ENCODE peak calls at places on chromosomes 13 and 19, in four cellular contexts. B is progenitor cell of endocrine pancreas; L is effector memory CD4-positive, alpha-beta T cell; D is trophoblast cell. Q is an unnamed sample.

GRCh38 chr19:13881692-13882418 is 4.9 kb downstream of the NANOS3 start:
- DNase-seq in B (no peak), L (no peak), D (no peak), Q (no peak)

GRCh38 chr13:99386911-99387788 is 80.0 kb upstream of the GPR183 start:
- DNase-seq in B (peak), L (peak), D (peak), Q (peak)

GRCh38 chr19:29247051-29247450 is 34.1 kb upstream of the UQCRFS1 start:
- DNase-seq in B (no peak), L (no peak), D (no peak), Q (no peak)

GRCh38 chr19:2355168-2356035 is 4.7 kb upstream of the TMPRSS9 start:
- DNase-seq in B (no peak), L (no peak), D (no peak), Q (no peak)

GRCh38 chr13:50319603-50320296 is 304.5 kb downstream of the KCNRG start:
- DNase-seq in B (no peak), L (no peak), D (no peak), Q (no peak)

GRCh38 chr13:112624602-112625430 is 36.9 kb upstream of the TUBGCP3 start:
- DNase-seq in B (no peak), L (no peak), D (no peak), Q (no peak)

GRCh38 chr13:28654276-28654675 is 4.7 kb upstream of the POMP start:
- DNase-seq in B (no peak), L (no peak), D (no peak), Q (no peak)

GRCh38 chr19:42323852-42324654 is 1.4 kb upstream of the MEGF8 start:
- DNase-seq in B (no peak), L (no peak), D (no peak), Q (no peak)

GRCh38 chr13:106619688-106620555 is 52.0 kb upstream of the ARGLU1 start:
- DNase-seq in B (no peak), L (peak), D (no peak), Q (no peak)

GRCh38 chr19:41299046-41299754 is 10.8 kb upstream of the CCDC97 start:
- DNase-seq in B (no peak), L (no peak), D (no peak), Q (no peak)

GRCh38 chr13:49554387-49554786 is 31.0 kb downstream of the RCBTB1 start:
- DNase-seq in B (no peak), L (no peak), D (no peak), Q (no peak)

GRCh38 chr19:41218615-41219507 is at the start of gene AXL:
- DNase-seq in B (peak), L (no peak), D (no peak), Q (no peak)

GRCh38 chr19:54164369-54165068 is 5.0 kb upstream of the LENG1 start:
- DNase-seq in B (peak), L (peak), D (peak), Q (peak)

GRCh38 chr13:82506805-82507404 is 1375.4 kb downstream of the SLITRK1 start:
- DNase-seq in B (no peak), L (no peak), D (no peak), Q (no peak)

GRCh38 chr19:10227215-10227971 is 3.7 kb downstream of the S1PR2 start:
- DNase-seq in B (no peak), L (no peak), D (no peak), Q (no peak)

GRCh38 chr19:50794074-50794777 is 4.0 kb downstream of the ACP4 start:
- DNase-seq in B (no peak), L (no peak), D (no peak), Q (no peak)

GRCh38 chr13:51534075-51534817 is 50.0 kb upstream of the WDFY2 start:
- DNase-seq in B (no peak), L (peak), D (no peak), Q (peak)

GRCh38 chr13:79455331-79455730 is 25.6 kb upstream of the NDFIP2 start:
- DNase-seq in B (no peak), L (no peak), D (peak), Q (no peak)

GRCh38 chr19:12996542-12997094 is 1.3 kb downstream of the NFIX start:
- DNase-seq in B (no peak), L (no peak), D (no peak), Q (no peak)

GRCh38 chr13:98847780-98848179 is 95.3 kb upstream of the SLC15A1 start:
- DNase-seq in B (no peak), L (no peak), D (no peak), Q (no peak)

GRCh38 chr13:50539791-50540530 is 303.5 kb downstream of the DLEU7 start:
- DNase-seq in B (no peak), L (no peak), D (no peak), Q (no peak)

GRCh38 chr13:100300213-100300612 is 211.3 kb downstream of the PCCA start:
- DNase-seq in B (no peak), L (no peak), D (no peak), Q (no peak)

GRCh38 chr13:85864963-85865530 is 65.8 kb upstream of the SLITRK6 start:
- DNase-seq in B (no peak), L (no peak), D (no peak), Q (no peak)

GRCh38 chr13:27997904-27998522 is 9.5 kb upstream of the URAD start:
- DNase-seq in B (no peak), L (no peak), D (peak), Q (no peak)

Q was measured in effector memory CD8-positive, alpha-beta T cell.